ENCODE peak calls at places on chromosomes 11 and 22, in four cellular contexts. One of them, this sample, is unnamed.

GRCh38 chr11:33835143-33835878 is 56.6 kb downstream of the LMO2 start:
- DNase-seq in neural crest cell: no peak
- DNase-seq in NB4: peak; percentile 68
- DNase-seq in stimulated activated effector memory CD8-positive, alpha-beta T cell treated with anti-CD3 and anti-CD28 coated beads, Interleukin-12 subunit alpha, Interleukin-12 subunit beta, amount 100 ng/mL, for 72 hours: no peak
- DNase-seq in this sample: no peak

GRCh38 chr11:63569570-63569969 is 6.4 kb upstream of the PLAAT2 start:
- DNase-seq in neural crest cell: no peak
- DNase-seq in NB4: no peak
- DNase-seq in stimulated activated effector memory CD8-positive, alpha-beta T cell treated with anti-CD3 and anti-CD28 coated beads, Interleukin-12 subunit alpha, Interleukin-12 subunit beta, amount 100 ng/mL, for 72 hours: no peak
- DNase-seq in this sample: no peak

GRCh38 chr11:19441752-19442553 is 201.2 kb upstream of the E2F8 start:
- DNase-seq in neural crest cell: no peak
- DNase-seq in NB4: peak; percentile 84
- DNase-seq in stimulated activated effector memory CD8-positive, alpha-beta T cell treated with anti-CD3 and anti-CD28 coated beads, Interleukin-12 subunit alpha, Interleukin-12 subunit beta, amount 100 ng/mL, for 72 hours: peak; percentile 79
- DNase-seq in this sample: peak; percentile 60

GRCh38 chr22:50612168-50612714 is 11.6 kb downstream of the MAPK8IP2 start:
- DNase-seq in neural crest cell: no peak
- DNase-seq in NB4: no peak
- DNase-seq in stimulated activated effector memory CD8-positive, alpha-beta T cell treated with anti-CD3 and anti-CD28 coated beads, Interleukin-12 subunit alpha, Interleukin-12 subunit beta, amount 100 ng/mL, for 72 hours: no peak
- DNase-seq in this sample: no peak

GRCh38 chr11:129637473-129637872 is 178.2 kb upstream of the TMEM45B start:
- DNase-seq in neural crest cell: no peak
- DNase-seq in NB4: no peak
- DNase-seq in stimulated activated effector memory CD8-positive, alpha-beta T cell treated with anti-CD3 and anti-CD28 coated beads, Interleukin-12 subunit alpha, Interleukin-12 subunit beta, amount 100 ng/mL, for 72 hours: no peak
- DNase-seq in this sample: no peak

GRCh38 chr11:68206211-68206610 is 6.9 kb downstream of the KMT5B start:
- DNase-seq in neural crest cell: no peak
- DNase-seq in NB4: peak; percentile 80
- DNase-seq in stimulated activated effector memory CD8-positive, alpha-beta T cell treated with anti-CD3 and anti-CD28 coated beads, Interleukin-12 subunit alpha, Interleukin-12 subunit beta, amount 100 ng/mL, for 72 hours: peak; percentile 53
- DNase-seq in this sample: no peak

GRCh38 chr22:43845981-43846380 is 16.3 kb downstream of the SULT4A1 start:
- DNase-seq in neural crest cell: no peak
- DNase-seq in NB4: no peak
- DNase-seq in stimulated activated effector memory CD8-positive, alpha-beta T cell treated with anti-CD3 and anti-CD28 coated beads, Interleukin-12 subunit alpha, Interleukin-12 subunit beta, amount 100 ng/mL, for 72 hours: no peak
- DNase-seq in this sample: no peak

GRCh38 chr11:7436657-7437056 is 48.6 kb upstream of the OLFML1 start:
- DNase-seq in neural crest cell: no peak
- DNase-seq in NB4: peak; percentile 74
- DNase-seq in stimulated activated effector memory CD8-positive, alpha-beta T cell treated with anti-CD3 and anti-CD28 coated beads, Interleukin-12 subunit alpha, Interleukin-12 subunit beta, amount 100 ng/mL, for 72 hours: no peak
- DNase-seq in this sample: no peak

GRCh38 chr11:15500643-15501042 is 385.9 kb downstream of the INSC start:
- DNase-seq in neural crest cell: no peak
- DNase-seq in NB4: no peak
- DNase-seq in stimulated activated effector memory CD8-positive, alpha-beta T cell treated with anti-CD3 and anti-CD28 coated beads, Interleukin-12 subunit alpha, Interleukin-12 subunit beta, amount 100 ng/mL, for 72 hours: no peak
- DNase-seq in this sample: no peak

GRCh38 chr11:108403072-108403471 is 64.3 kb downstream of the C11orf65 start:
- DNase-seq in neural crest cell: no peak
- DNase-seq in NB4: no peak
- DNase-seq in stimulated activated effector memory CD8-positive, alpha-beta T cell treated with anti-CD3 and anti-CD28 coated beads, Interleukin-12 subunit alpha, Interleukin-12 subunit beta, amount 100 ng/mL, for 72 hours: no peak
- DNase-seq in this sample: no peak

GRCh38 chr11:71342116-71342515 is 89.7 kb upstream of the SHANK2 start:
- DNase-seq in neural crest cell: no peak
- DNase-seq in NB4: peak; percentile 49
- DNase-seq in stimulated activated effector memory CD8-positive, alpha-beta T cell treated with anti-CD3 and anti-CD28 coated beads, Interleukin-12 subunit alpha, Interleukin-12 subunit beta, amount 100 ng/mL, for 72 hours: no peak
- DNase-seq in this sample: no peak

GRCh38 chr22:35746248-35746647 is 28.6 kb downstream of the APOL5 start:
- DNase-seq in neural crest cell: no peak
- DNase-seq in NB4: no peak
- DNase-seq in stimulated activated effector memory CD8-positive, alpha-beta T cell treated with anti-CD3 and anti-CD28 coated beads, Interleukin-12 subunit alpha, Interleukin-12 subunit beta, amount 100 ng/mL, for 72 hours: no peak
- DNase-seq in this sample: no peak

GRCh38 chr11:35357893-35358292 is 61.5 kb downstream of the SLC1A2 start:
- DNase-seq in neural crest cell: no peak
- DNase-seq in NB4: no peak
- DNase-seq in stimulated activated effector memory CD8-positive, alpha-beta T cell treated with anti-CD3 and anti-CD28 coated beads, Interleukin-12 subunit alpha, Interleukin-12 subunit beta, amount 100 ng/mL, for 72 hours: no peak
- DNase-seq in this sample: no peak

GRCh38 chr11:74853223-74853622 is 95.7 kb downstream of the XRRA1 start:
- DNase-seq in neural crest cell: no peak
- DNase-seq in NB4: no peak
- DNase-seq in stimulated activated effector memory CD8-positive, alpha-beta T cell treated with anti-CD3 and anti-CD28 coated beads, Interleukin-12 subunit alpha, Interleukin-12 subunit beta, amount 100 ng/mL, for 72 hours: peak; percentile 13
- DNase-seq in this sample: no peak

GRCh38 chr11:10646956-10647355 is 46.6 kb downstream of the IRAG1 start:
- DNase-seq in neural crest cell: no peak
- DNase-seq in NB4: no peak
- DNase-seq in stimulated activated effector memory CD8-positive, alpha-beta T cell treated with anti-CD3 and anti-CD28 coated beads, Interleukin-12 subunit alpha, Interleukin-12 subunit beta, amount 100 ng/mL, for 72 hours: no peak
- DNase-seq in this sample: no peak

GRCh38 chr11:86575927-86576326 is 96.5 kb downstream of the ME3 start:
- DNase-seq in neural crest cell: no peak
- DNase-seq in NB4: no peak
- DNase-seq in stimulated activated effector memory CD8-positive, alpha-beta T cell treated with anti-CD3 and anti-CD28 coated beads, Interleukin-12 subunit alpha, Interleukin-12 subunit beta, amount 100 ng/mL, for 72 hours: no peak
- DNase-seq in this sample: no peak

GRCh38 chr11:117824571-117825537 is at the start of gene FXYD2:
- DNase-seq in neural crest cell: no peak
- DNase-seq in NB4: no peak
- DNase-seq in stimulated activated effector memory CD8-positive, alpha-beta T cell treated with anti-CD3 and anti-CD28 coated beads, Interleukin-12 subunit alpha, Interleukin-12 subunit beta, amount 100 ng/mL, for 72 hours: no peak
- DNase-seq in this sample: no peak

GRCh38 chr11:31619980-31620379 is 110.4 kb downstream of the ELP4 start:
- DNase-seq in neural crest cell: no peak
- DNase-seq in NB4: no peak
- DNase-seq in stimulated activated effector memory CD8-positive, alpha-beta T cell treated with anti-CD3 and anti-CD28 coated beads, Interleukin-12 subunit alpha, Interleukin-12 subunit beta, amount 100 ng/mL, for 72 hours: no peak
- DNase-seq in this sample: no peak

GRCh38 chr22:20523118-20523983 is 15.9 kb downstream of the MED15 start:
- DNase-seq in neural crest cell: no peak
- DNase-seq in NB4: peak; percentile 26
- DNase-seq in stimulated activated effector memory CD8-positive, alpha-beta T cell treated with anti-CD3 and anti-CD28 coated beads, Interleukin-12 subunit alpha, Interleukin-12 subunit beta, amount 100 ng/mL, for 72 hours: no peak
- DNase-seq in this sample: no peak

GRCh38 chr11:34349882-34350281 is 7.9 kb downstream of the ABTB2 start:
- DNase-seq in neural crest cell: no peak
- DNase-seq in NB4: no peak
- DNase-seq in stimulated activated effector memory CD8-positive, alpha-beta T cell treated with anti-CD3 and anti-CD28 coated beads, Interleukin-12 subunit alpha, Interleukin-12 subunit beta, amount 100 ng/mL, for 72 hours: no peak
- DNase-seq in this sample: no peak

GRCh38 chr11:114377612-114378267 is 22.6 kb downstream of the C11orf71 start:
- DNase-seq in neural crest cell: no peak
- DNase-seq in NB4: no peak
- DNase-seq in stimulated activated effector memory CD8-positive, alpha-beta T cell treated with anti-CD3 and anti-CD28 coated beads, Interleukin-12 subunit alpha, Interleukin-12 subunit beta, amount 100 ng/mL, for 72 hours: no peak
- DNase-seq in this sample: no peak

GRCh38 chr11:128135451-128135850 is 451.9 kb downstream of the ETS1 start:
- DNase-seq in neural crest cell: no peak
- DNase-seq in NB4: no peak
- DNase-seq in stimulated activated effector memory CD8-positive, alpha-beta T cell treated with anti-CD3 and anti-CD28 coated beads, Interleukin-12 subunit alpha, Interleukin-12 subunit beta, amount 100 ng/mL, for 72 hours: no peak
- DNase-seq in this sample: no peak

GRCh38 chr11:44319170-44319551 is 9.2 kb upstream of the ALX4 start:
- DNase-seq in neural crest cell: no peak
- DNase-seq in NB4: no peak
- DNase-seq in stimulated activated effector memory CD8-positive, alpha-beta T cell treated with anti-CD3 and anti-CD28 coated beads, Interleukin-12 subunit alpha, Interleukin-12 subunit beta, amount 100 ng/mL, for 72 hours: no peak
- DNase-seq in this sample: no peak

GRCh38 chr11:88015170-88015569 is 160.1 kb downstream of the RAB38 start:
- DNase-seq in neural crest cell: no peak
- DNase-seq in NB4: no peak
- DNase-seq in stimulated activated effector memory CD8-positive, alpha-beta T cell treated with anti-CD3 and anti-CD28 coated beads, Interleukin-12 subunit alpha, Interleukin-12 subunit beta, amount 100 ng/mL, for 72 hours: no peak
- DNase-seq in this sample: no peak

GRCh38 chr11:1893581-1894359 is 2.1 kb upstream of the PRR33 start:
- DNase-seq in neural crest cell: no peak
- DNase-seq in NB4: no peak
- DNase-seq in stimulated activated effector memory CD8-positive, alpha-beta T cell treated with anti-CD3 and anti-CD28 coated beads, Interleukin-12 subunit alpha, Interleukin-12 subunit beta, amount 100 ng/mL, for 72 hours: no peak
- DNase-seq in this sample: no peak

GRCh38 chr11:111298466-111299110 is at the start of gene POU2AF3:
- DNase-seq in neural crest cell: no peak
- DNase-seq in NB4: no peak
- DNase-seq in stimulated activated effector memory CD8-positive, alpha-beta T cell treated with anti-CD3 and anti-CD28 coated beads, Interleukin-12 subunit alpha, Interleukin-12 subunit beta, amount 100 ng/mL, for 72 hours: no peak
- DNase-seq in this sample: no peak

GRCh38 chr11:75946531-75947530 is 131.8 kb downstream of the UVRAG start:
- DNase-seq in neural crest cell: no peak
- DNase-seq in NB4: peak; percentile 43
- DNase-seq in stimulated activated effector memory CD8-positive, alpha-beta T cell treated with anti-CD3 and anti-CD28 coated beads, Interleukin-12 subunit alpha, Interleukin-12 subunit beta, amount 100 ng/mL, for 72 hours: no peak
- DNase-seq in this sample: no peak

GRCh38 chr11:9758676-9759518 is 95.0 kb downstream of the SWAP70 start:
- DNase-seq in neural crest cell: peak; percentile 57
- DNase-seq in NB4: peak; percentile 95
- DNase-seq in stimulated activated effector memory CD8-positive, alpha-beta T cell treated with anti-CD3 and anti-CD28 coated beads, Interleukin-12 subunit alpha, Interleukin-12 subunit beta, amount 100 ng/mL, for 72 hours: peak; percentile 79
- DNase-seq in this sample: no peak